ENCODE peak calls at places on chromosomes 7 and 10, in eight cellular contexts. X is HT1080; U is OCI-M1; S is astrocyte; N is activated naive CD4-positive, alpha-beta T cell treated with Interleukin-2 at 50 U/mL for 16 hours; B is neuronal stem cell; G is T-cell; V is endothelial cell. L is an unnamed sample.

GRCh38 chr10:79068203-79068561 is 584 bp upstream of the ZMIZ1 start:
- DNase-seq in X (no peak), U (peak), S (no peak), N (peak), B (peak), G (no peak), V (peak), L (no peak)

GRCh38 chr7:81583882-81584533 is 185.8 kb downstream of the HGF start:
- DNase-seq in X (no peak), U (peak), S (peak), N (no peak), B (no peak), G (no peak), V (no peak), L (no peak)

GRCh38 chr7:155227004-155227787 is 70.5 kb upstream of the INSIG1 start:
- DNase-seq in X (no peak), U (no peak), S (no peak), N (no peak), B (no peak), G (no peak), V (no peak), L (no peak)

GRCh38 chr7:109479388-109479787 is 909.7 kb downstream of the DNAJB9 start:
- DNase-seq in X (no peak), U (peak), S (no peak), N (no peak), B (no peak), G (no peak), V (no peak), L (no peak)

GRCh38 chr10:98425511-98426352 is 10.8 kb upstream of the PYROXD2 start:
- DNase-seq in X (peak), U (peak), S (no peak), N (peak), B (peak), G (peak), V (peak), L (peak)

GRCh38 chr10:52213511-52213831 is 100.6 kb upstream of the DKK1 start:
- DNase-seq in X (peak), U (no peak), S (peak), N (no peak), B (peak), G (no peak), V (no peak), L (no peak)

GRCh38 chr7:45924283-45924682 is 3.2 kb upstream of the IGFBP3 start:
- DNase-seq in X (peak), U (no peak), S (peak), N (no peak), B (no peak), G (no peak), V (no peak), L (peak)

GRCh38 chr10:114525368-114525949 is 121.2 kb upstream of the AFAP1L2 start:
- DNase-seq in X (no peak), U (no peak), S (peak), N (no peak), B (no peak), G (no peak), V (no peak), L (peak)

GRCh38 chr10:99533496-99534455 is 1.0 kb downstream of the NKX2-3 start:
- DNase-seq in X (no peak), U (no peak), S (no peak), N (no peak), B (no peak), G (no peak), V (no peak), L (no peak)

GRCh38 chr10:46265981-46266505 is 20.8 kb upstream of the ANTXRL start:
- DNase-seq in X (no peak), U (no peak), S (no peak), N (no peak), B (no peak), G (no peak), V (no peak), L (no peak)

GRCh38 chr7:43698461-43699255 is 30.7 kb downstream of the COA1 start:
- DNase-seq in X (no peak), U (no peak), S (peak), N (no peak), B (no peak), G (no peak), V (no peak), L (no peak)

GRCh38 chr7:158829021-158829341 is 328 bp downstream of the ESYT2 start:
- DNase-seq in X (peak), U (peak), S (peak), N (peak), B (peak), G (peak), V (peak), L (peak)

GRCh38 chr7:40401406-40401805 is 266.6 kb downstream of the SUGCT start:
- DNase-seq in X (no peak), U (no peak), S (peak), N (no peak), B (no peak), G (no peak), V (no peak), L (no peak)

GRCh38 chr7:23462846-23463245 is 7.4 kb downstream of the IGF2BP3 start:
- DNase-seq in X (no peak), U (peak), S (peak), N (no peak), B (no peak), G (no peak), V (peak), L (no peak)

GRCh38 chr7:44220732-44221131 is 20.0 kb downstream of the YKT6 start:
- DNase-seq in X (no peak), U (no peak), S (no peak), N (no peak), B (no peak), G (no peak), V (no peak), L (no peak)

GRCh38 chr10:10831085-10831484 is 186.6 kb upstream of the CELF2 start:
- DNase-seq in X (peak), U (no peak), S (peak), N (no peak), B (no peak), G (no peak), V (no peak), L (peak)

GRCh38 chr10:114470956-114471905 is 66.9 kb upstream of the AFAP1L2 start:
- DNase-seq in X (peak), U (peak), S (peak), N (peak), B (peak), G (peak), V (peak), L (peak)

GRCh38 chr7:22793593-22794462 is 28.8 kb downstream of the TOMM7 start:
- DNase-seq in X (no peak), U (no peak), S (peak), N (no peak), B (no peak), G (no peak), V (no peak), L (no peak)

GRCh38 chr10:72001026-72001380 is 36.8 kb downstream of the CHST3 start:
- DNase-seq in X (no peak), U (no peak), S (no peak), N (no peak), B (no peak), G (no peak), V (no peak), L (no peak)

GRCh38 chr7:69585169-69585568 is 13.1 kb upstream of the AUTS2 start:
- DNase-seq in X (no peak), U (no peak), S (no peak), N (no peak), B (no peak), G (no peak), V (no peak), L (no peak)

GRCh38 chr10:133616371-133617130 is 10.0 kb downstream of the FRG2B start:
- DNase-seq in X (no peak), U (no peak), S (no peak), N (no peak), B (no peak), G (no peak), V (no peak), L (no peak)

GRCh38 chr10:35000936-35001335 is 89.2 kb downstream of the CUL2 start:
- DNase-seq in X (no peak), U (no peak), S (peak), N (no peak), B (no peak), G (no peak), V (no peak), L (no peak)

GRCh38 chr7:103446046-103446520 is at the start of gene SLC26A5:
- DNase-seq in X (no peak), U (no peak), S (no peak), N (no peak), B (peak), G (no peak), V (peak), L (no peak)